ENCODE peak calls at places on chromosomes 12 and 14, in nine cellular contexts. S is psoas muscle, L is right lobe of liver, F is kidney epithelial cell, O is bronchial epithelial cell, Z is body of pancreas, G is stomach, E is MM.1S, P is left ventricle myocardium inferior. N is an unnamed sample.

GRCh38 chr14:41605550-41606248 is 977 bp upstream of the LRFN5 start:
- DNase-seq in S (peak; percentile 25), L (no peak), F (no peak), O (no peak), Z (no peak), G (no peak), E (no peak), P (no peak), N (no peak)

GRCh38 chr14:53044486-53044885 is 93.6 kb upstream of the FERMT2 start:
- DNase-seq in S (no peak), L (no peak), F (no peak), O (no peak), Z (no peak), G (no peak), E (no peak), P (no peak), N (no peak)

GRCh38 chr12:107635139-107635538 is 50.5 kb upstream of the PWP1 start:
- DNase-seq in S (no peak), L (no peak), F (no peak), O (peak; percentile 41), Z (no peak), G (no peak), E (no peak), P (no peak), N (no peak)

GRCh38 chr12:754871-755562 is 2.6 kb downstream of the WNK1 start:
- DNase-seq in S (no peak), L (no peak), F (no peak), O (peak; percentile 69), Z (peak; percentile 9), G (no peak), E (peak; percentile 64), P (no peak), N (no peak)

GRCh38 chr14:20697273-20698017 is 8.9 kb downstream of the ANG start:
- DNase-seq in S (no peak), L (no peak), F (no peak), O (peak; percentile 83), Z (peak; percentile 78), G (peak; percentile 79), E (peak; percentile 53), P (peak; percentile 39), N (no peak)

GRCh38 chr14:56659964-56660551 is 80.5 kb downstream of the TMEM260 start:
- DNase-seq in S (no peak), L (no peak), F (peak; percentile 5), O (peak; percentile 69), Z (no peak), G (no peak), E (peak; percentile 28), P (no peak), N (no peak)

GRCh38 chr12:26730546-26731085 is 102.4 kb downstream of the ITPR2 start:
- DNase-seq in S (no peak), L (no peak), F (no peak), O (no peak), Z (no peak), G (no peak), E (no peak), P (no peak), N (no peak)

GRCh38 chr12:8696402-8697100 is 1.2 kb upstream of the RIMKLB start:
- DNase-seq in S (no peak), L (no peak), F (no peak), O (no peak), Z (no peak), G (no peak), E (no peak), P (no peak), N (no peak)

GRCh38 chr12:3077572-3078081 is 448 bp downstream of the TSPAN9 start:
- DNase-seq in S (peak; percentile 70), L (peak; percentile 46), F (no peak), O (no peak), Z (peak; percentile 21), G (peak; percentile 34), E (no peak), P (peak; percentile 47), N (no peak)

GRCh38 chr12:90958995-90959394 is 4.0 kb upstream of the CCER1 start:
- DNase-seq in S (no peak), L (no peak), F (no peak), O (peak; percentile 15), Z (no peak), G (no peak), E (no peak), P (no peak), N (no peak)

GRCh38 chr12:121033625-121034349 is 5.3 kb downstream of the OASL start:
- DNase-seq in S (no peak), L (no peak), F (peak; percentile 78), O (peak; percentile 93), Z (peak; percentile 22), G (peak; percentile 38), E (no peak), P (no peak), N (no peak)

GRCh38 chr14:76084374-76084773 is 67.3 kb upstream of the GPATCH2L start:
- DNase-seq in S (no peak), L (no peak), F (no peak), O (no peak), Z (no peak), G (no peak), E (no peak), P (no peak), N (no peak)

GRCh38 chr14:76089151-76089550 is 62.6 kb upstream of the GPATCH2L start:
- DNase-seq in S (no peak), L (no peak), F (no peak), O (no peak), Z (no peak), G (no peak), E (no peak), P (peak; percentile 33), N (no peak)

GRCh38 chr14:76085358-76085757 is 66.4 kb upstream of the GPATCH2L start:
- DNase-seq in S (no peak), L (no peak), F (no peak), O (no peak), Z (no peak), G (no peak), E (no peak), P (no peak), N (no peak)

GRCh38 chr14:76083796-76084195 is 67.9 kb upstream of the GPATCH2L start:
- DNase-seq in S (no peak), L (no peak), F (no peak), O (no peak), Z (no peak), G (no peak), E (no peak), P (no peak), N (no peak)

GRCh38 chr14:76086636-76087035 is 65.1 kb upstream of the GPATCH2L start:
- DNase-seq in S (peak; percentile 71), L (no peak), F (no peak), O (peak; percentile 8), Z (no peak), G (no peak), E (no peak), P (no peak), N (no peak)
- H3K4me3 ChIP-seq in S (no peak overlapping the region), L (no peak overlapping the region), F (no peak overlapping the region), O (no peak overlapping the region), Z (no peak overlapping the region), G (no peak overlapping the region), E (no peak overlapping the region), P (no peak overlapping the region), N (no peak overlapping the region)

GRCh38 chr12:68178184-68178583 is 18.6 kb upstream of the IFNG start:
- DNase-seq in S (no peak), L (no peak), F (no peak), O (no peak), Z (no peak), G (no peak), E (no peak), P (no peak), N (no peak)
- TF ChIP-seq CTCF in S (no peak), L (no peak), F (no peak), O (no peak), Z (no peak), G (no peak), E (no peak), P (no peak), N (no peak)

GRCh38 chr14:51463461-51463860 is 188.2 kb upstream of the FRMD6 start:
- DNase-seq in S (no peak), L (no peak), F (no peak), O (no peak), Z (no peak), G (no peak), E (no peak), P (no peak), N (no peak)

GRCh38 chr14:51462706-51463105 is 189.0 kb upstream of the FRMD6 start:
- DNase-seq in S (no peak), L (no peak), F (no peak), O (no peak), Z (no peak), G (no peak), E (no peak), P (no peak), N (no peak)

GRCh38 chr14:51464411-51464810 is 187.3 kb upstream of the FRMD6 start:
- DNase-seq in S (no peak), L (no peak), F (no peak), O (no peak), Z (no peak), G (no peak), E (no peak), P (no peak), N (no peak)

GRCh38 chr14:51460051-51460450 is 191.7 kb upstream of the FRMD6 start:
- DNase-seq in S (no peak), L (no peak), F (no peak), O (no peak), Z (no peak), G (no peak), E (no peak), P (no peak), N (no peak)

DNA sequence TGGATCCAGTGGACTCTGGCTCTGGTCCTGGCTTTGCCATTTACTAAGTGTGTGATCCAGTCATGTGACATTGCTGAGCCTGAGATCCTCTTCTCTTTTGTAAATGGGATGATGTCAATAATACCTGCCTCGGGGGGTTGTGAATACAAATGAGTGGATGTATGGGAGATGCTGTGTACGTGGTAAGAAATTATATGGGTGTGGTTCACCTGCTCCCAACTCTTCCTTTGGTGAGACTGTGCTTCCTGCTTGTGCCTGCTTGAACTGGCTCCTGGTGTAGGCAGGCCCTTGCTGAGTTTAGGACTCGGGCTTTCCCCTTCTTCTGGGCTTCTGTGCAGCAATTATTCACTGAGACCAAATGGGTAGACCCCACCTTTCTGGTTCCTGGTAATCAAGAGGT is 189.5 kb upstream of the FRMD6 start:
- DNase-seq in S (no peak), L (no peak), F (no peak), O (peak; percentile 94), Z (no peak), G (no peak), E (no peak), P (no peak), N (no peak)
- H3K4me3 ChIP-seq in S (no peak overlapping the region), L (no peak overlapping the region), F (no peak overlapping the region), O (no peak overlapping the region), Z (no peak overlapping the region), G (no peak overlapping the region), E (no peak overlapping the region), P (no peak overlapping the region), N (no peak overlapping the region)

DNA sequence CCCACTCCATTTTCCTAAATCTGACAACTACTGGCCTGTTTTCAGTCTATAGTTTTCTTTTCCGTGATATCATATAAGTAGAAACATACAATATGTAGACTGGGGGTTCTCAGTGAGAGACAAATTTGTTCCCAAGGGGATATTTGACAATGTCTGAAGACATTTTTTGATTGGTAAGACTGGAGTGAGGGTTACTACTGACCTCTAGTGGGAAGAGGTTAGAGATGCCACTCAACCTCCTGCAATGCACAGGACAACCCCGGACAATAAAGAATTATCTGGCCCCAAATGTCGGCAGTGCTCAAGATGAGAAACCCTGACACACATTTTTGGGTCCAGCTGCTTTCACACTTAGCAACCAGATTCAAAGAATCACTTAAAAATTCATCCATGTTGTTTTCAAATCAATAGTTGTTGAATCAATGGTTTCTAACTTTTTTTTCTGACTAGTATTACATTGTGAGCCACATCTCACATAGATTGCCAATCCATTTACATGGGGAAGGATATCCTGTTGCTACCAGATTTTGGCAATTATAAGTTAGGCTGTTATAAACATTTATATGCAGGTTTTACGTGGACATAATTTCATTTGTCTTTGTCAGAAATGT is 307.1 kb downstream of the RPL10L start:
- DNase-seq in S (no peak), L (no peak), F (no peak), O (peak; percentile 54), Z (no peak), G (no peak), E (peak; percentile 44), P (no peak), N (no peak)
- TF ChIP-seq CTCF in S (no peak), L (peak; percentile 47), F (peak; percentile 70), O (peak; percentile 63), Z (peak; percentile 20), G (no peak), E (peak; percentile 56), P (no peak), N (peak; percentile 82)